ENCODE peak calls at places on chromosomes 6 and 20, in five cellular contexts. V is H9, U is IMR-90, W is trophoblast cell, I is mesenchymal stem cell. Y is an unnamed sample.

GRCh38 chr6:167907837-167908681 is 81.3 kb downstream of the AFDN start:
- DNase-seq in I (peak; percentile 28), W (peak; percentile 24), U (peak; percentile 28), V (no peak), Y (no peak)

GRCh38 chr20:62143976-62144825 is 632 bp downstream of the SS18L1 start:
- DNase-seq in I (peak; percentile 78), W (peak; percentile 40), U (peak; percentile 60), V (peak; percentile 46), Y (no peak)

GRCh38 chr6:139699335-139699734 is 324.9 kb upstream of the CITED2 start:
- DNase-seq in V (no peak), I (no peak), W (no peak), U (peak; percentile 65), Y (no peak)

GRCh38 chr6:51147756-51148155 is 329.1 kb downstream of the TFAP2B start:
- DNase-seq in U (no peak), W (no peak), I (no peak), V (no peak), Y (no peak)

GRCh38 chr6:13014551-13015378 is 298.2 kb downstream of the PHACTR1 start:
- DNase-seq in V (peak; percentile 68), W (no peak), U (no peak), I (peak; percentile 12), Y (no peak)

GRCh38 chr6:126170875-126171489 is 168.9 kb upstream of the CENPW start:
- DNase-seq in W (peak; percentile 4), I (peak; percentile 34), U (peak; percentile 26), V (no peak), Y (no peak)

GRCh38 chr6:38755207-38755606 is 40.1 kb downstream of the DNAH8 start:
- DNase-seq in V (no peak), W (no peak), U (no peak), I (no peak), Y (no peak)

GRCh38 chr6:63634630-63635029 is 972 bp upstream of the PHF3 start:
- DNase-seq in W (no peak), V (no peak), U (no peak), I (peak; percentile 6), Y (no peak)

GRCh38 chr20:48841861-48842529 is 14.2 kb upstream of the PREX1 start:
- DNase-seq in I (peak; percentile 73), U (peak; percentile 82), V (no peak), W (no peak), Y (no peak)

GRCh38 chr6:127273499-127273898 is 6.8 kb downstream of the RNF146 start:
- DNase-seq in V (no peak), I (no peak), W (no peak), U (no peak), Y (no peak)

DNA sequence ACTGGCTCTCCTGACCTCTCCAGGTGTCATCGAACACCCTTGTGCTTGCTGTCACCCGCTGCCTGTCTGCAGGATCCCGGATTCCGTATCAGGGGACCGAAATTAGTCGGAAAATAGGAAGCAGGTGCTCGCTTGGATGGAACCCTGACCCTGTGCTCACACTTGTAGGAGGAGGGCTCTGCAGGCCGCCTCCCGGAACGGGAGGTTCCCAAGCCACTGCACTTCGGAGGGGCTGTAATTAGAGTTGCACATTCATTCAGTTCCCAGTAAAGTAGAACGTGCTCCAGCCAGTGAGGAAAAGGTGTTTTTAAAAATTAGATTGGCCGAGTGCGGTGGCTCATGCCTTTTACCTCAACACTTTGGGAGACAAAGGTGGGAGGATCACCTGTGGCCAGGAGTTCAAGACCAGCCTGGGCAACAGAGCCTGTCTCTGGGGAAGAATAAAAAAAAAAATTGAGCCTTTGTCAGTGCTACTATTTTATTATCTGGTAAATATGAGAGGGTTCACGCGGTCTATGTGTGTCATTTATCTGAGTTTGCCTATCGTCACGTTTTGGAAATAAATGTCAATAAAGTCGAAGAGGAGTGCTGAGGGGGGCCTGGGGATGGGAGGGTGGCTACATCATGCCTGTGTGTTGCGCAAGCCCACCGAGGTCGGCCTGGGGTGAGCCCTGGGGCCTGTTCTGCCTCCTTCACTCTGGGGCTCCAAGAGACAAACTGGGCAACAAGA is 1.5 kb upstream of the GMEB2 start:
- DNase-seq in U (peak; percentile 62), I (no peak), W (peak; percentile 57), V (no peak), Y (no peak)
- H3K9ac ChIP-seq in U (peak overlapping the region; percentile 99), I (peak overlapping the region; percentile 94), W (no peak overlapping the region), V (no peak overlapping the region), Y (no peak overlapping the region)

GRCh38 chr20:32429343-32429742 is 71.2 kb downstream of the ASXL1 start:
- DNase-seq in W (no peak), U (no peak), V (no peak), I (no peak), Y (no peak)

GRCh38 chr20:32427996-32428395 is 69.9 kb downstream of the ASXL1 start:
- DNase-seq in I (no peak), U (no peak), V (no peak), W (no peak), Y (no peak)

GRCh38 chr20:32432277-32432676 is 74.1 kb downstream of the ASXL1 start:
- DNase-seq in I (no peak), W (no peak), U (no peak), V (no peak), Y (no peak)

GRCh38 chr20:32431457-32431856 is 73.3 kb downstream of the ASXL1 start:
- DNase-seq in W (no peak), V (no peak), U (no peak), I (no peak), Y (no peak)

GRCh38 chr20:32429745-32430360 is 71.7 kb downstream of the ASXL1 start:
- DNase-seq in W (no peak), V (no peak), I (no peak), U (no peak), Y (no peak)
- H3K4ac ChIP-seq in W (no peak overlapping the region), V (no peak overlapping the region), I (no peak overlapping the region), U (no peak overlapping the region), Y (no peak overlapping the region)

GRCh38 chr6:148724428-148724827 is 22.4 kb upstream of the UST start:
- DNase-seq in U (no peak), V (no peak), W (no peak), I (no peak), Y (no peak)
- H3K4me1 ChIP-seq in U (peaks cover 8% of the 10 kb centered on the region), V (no peaks in the 10 kb centered on the region), W (no peaks in the 10 kb centered on the region), I (peaks cover 3% of the 10 kb centered on the region), Y (no peaks in the 10 kb centered on the region)

GRCh38 chr6:1825926-1826325 is 216.2 kb downstream of the FOXC1 start:
- DNase-seq in V (no peak), U (peak; percentile 88), W (no peak), I (no peak), Y (no peak)
- H3K9ac ChIP-seq in V (no peak overlapping the region), U (no peak overlapping the region), W (no peak overlapping the region), I (no peak overlapping the region), Y (no peak overlapping the region)

DNA sequence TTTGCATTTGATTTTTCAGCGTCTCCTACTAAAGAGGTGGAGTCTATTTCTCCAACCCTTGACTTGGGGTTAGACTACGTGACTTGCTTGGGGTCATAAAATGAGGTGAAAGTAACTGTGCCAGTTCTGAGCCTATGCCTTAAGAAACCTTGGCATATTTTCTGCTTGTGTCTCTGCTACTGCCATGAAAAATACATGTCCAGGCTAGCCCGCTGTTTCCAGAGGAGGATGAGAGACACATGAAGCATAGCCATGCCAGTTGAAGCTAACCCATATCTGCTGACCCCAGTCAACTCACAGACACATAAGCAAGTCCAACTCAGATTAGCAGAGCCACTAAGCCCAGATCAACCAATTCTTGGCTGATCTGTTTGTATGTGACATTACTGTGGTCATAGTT is 38.7 kb downstream of the SCP2D1 start:
- DNase-seq in V (no peak), I (no peak), U (no peak), W (no peak), Y (no peak)
- H3K4ac ChIP-seq in V (no peak overlapping the region), I (no peak overlapping the region), U (no peak overlapping the region), W (no peak overlapping the region), Y (no peak overlapping the region)